ENCODE peak calls at places on chromosomes 3 and 15, in eight cellular contexts. N is IMR-90, A is HepG2, U is A549, R is GM12878, L is HCT116, S is K562, X is H1. V is an unnamed sample.

GRCh38 chr15:58684751-58685150 is 64.8 kb downstream of the ADAM10 start:
- DNase-seq in N (peak), A (no peak), U (no peak), R (no peak), L (no peak), S (no peak), X (no peak), V (no peak)

GRCh38 chr15:48389701-48390143 is 58.5 kb downstream of the DUT start:
- DNase-seq in N (peak), A (no peak), U (no peak), R (no peak), L (no peak), S (no peak), X (peak), V (no peak)

GRCh38 chr3:10758304-10759037 is 57.6 kb upstream of the SLC6A11 start:
- DNase-seq in N (peak), A (peak), U (peak), R (peak), L (peak), S (peak), X (peak), V (peak)

GRCh38 chr3:72322264-72322976 is 525.8 kb downstream of the SHQ1 start:
- DNase-seq in N (no peak), A (no peak), U (no peak), R (no peak), L (no peak), S (peak), X (no peak), V (no peak)

GRCh38 chr3:130905551-130905950 is 11.7 kb downstream of the ATP2C1 start:
- DNase-seq in N (peak), A (no peak), U (peak), R (no peak), L (no peak), S (no peak), X (no peak), V (no peak)

GRCh38 chr3:124545891-124546290 is 184.4 kb upstream of the UMPS start:
- DNase-seq in N (no peak), A (no peak), U (no peak), R (no peak), L (no peak), S (no peak), X (no peak), V (no peak)

GRCh38 chr3:195613468-195614069 is 29.8 kb upstream of the APOD start:
- DNase-seq in N (peak), A (no peak), U (no peak), R (no peak), L (no peak), S (no peak), X (no peak), V (no peak)

GRCh38 chr3:129777806-129778205 is 115.7 kb downstream of the TMCC1 start:
- DNase-seq in N (no peak), A (no peak), U (no peak), R (no peak), L (no peak), S (no peak), X (no peak), V (no peak)

GRCh38 chr3:129602730-129603560 is 3.5 kb downstream of the PLXND1 start:
- DNase-seq in N (peak), A (peak), U (peak), R (no peak), L (no peak), S (no peak), X (no peak), V (no peak)

GRCh38 chr15:31606261-31606669 is 279.6 kb downstream of the KLF13 start:
- DNase-seq in N (peak), A (no peak), U (peak), R (no peak), L (no peak), S (no peak), X (no peak), V (no peak)

GRCh38 chr3:125163739-125164601 is 48.6 kb downstream of the SLC12A8 start:
- DNase-seq in N (no peak), A (peak), U (peak), R (no peak), L (no peak), S (no peak), X (no peak), V (no peak)

GRCh38 chr15:53847745-53848144 is 88.3 kb upstream of the WDR72 start:
- DNase-seq in N (no peak), A (no peak), U (no peak), R (no peak), L (no peak), S (no peak), X (no peak), V (no peak)

GRCh38 chr3:13231781-13232515 is 158.7 kb upstream of the IQSEC1 start:
- DNase-seq in N (no peak), A (no peak), U (no peak), R (no peak), L (no peak), S (no peak), X (no peak), V (peak)

GRCh38 chr3:177201707-177202397 is 4.6 kb upstream of the TBL1XR1 start:
- DNase-seq in N (peak), A (no peak), U (no peak), R (peak), L (no peak), S (no peak), X (no peak), V (no peak)

GRCh38 chr3:38655708-38656300 is 6.3 kb upstream of the SCN5A start:
- DNase-seq in N (peak), A (peak), U (peak), R (no peak), L (peak), S (peak), X (no peak), V (peak)

GRCh38 chr3:86989611-86990010 is 1.3 kb downstream of the VGLL3 start:
- DNase-seq in N (peak), A (no peak), U (no peak), R (no peak), L (no peak), S (no peak), X (no peak), V (no peak)

DNA sequence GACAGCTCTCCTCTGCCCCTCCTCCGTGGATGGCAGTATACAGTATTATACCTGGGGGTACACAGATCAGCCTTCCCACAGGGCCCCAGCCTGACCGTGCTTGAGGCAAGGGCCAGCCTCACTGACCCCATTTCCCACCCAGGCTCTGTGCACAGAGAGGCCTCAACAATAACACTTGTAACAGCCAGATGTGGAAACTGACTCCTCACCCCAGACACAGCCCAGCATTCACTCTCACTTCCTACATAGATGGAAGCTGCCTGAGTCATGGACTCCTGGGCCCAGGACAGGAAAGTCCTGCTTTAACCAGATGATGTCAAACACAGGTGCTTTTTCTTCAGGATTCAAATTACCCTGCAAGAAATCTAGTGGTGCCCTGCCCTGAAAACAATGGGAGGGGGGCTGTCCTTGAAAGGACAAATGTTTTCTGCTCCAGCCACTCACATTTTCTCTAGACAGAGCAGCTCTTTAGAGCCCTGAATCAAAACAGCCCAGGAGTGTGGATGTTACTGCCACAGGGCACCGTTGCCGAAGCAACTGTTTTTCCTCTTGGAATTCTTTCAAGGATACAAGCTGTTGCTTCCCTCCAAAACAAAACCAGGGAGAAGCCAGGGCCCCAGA is 16.4 kb downstream of the CCDC12 start:
- DNase-seq in N (peak), A (no peak), U (no peak), R (no peak), L (no peak), S (no peak), X (no peak), V (peak)
- TF ChIP-seq RAD21 in N (no peak), A (no peak), U (no peak), R (no peak), L (no peak), S (no peak), X (no peak), V (no peak)

DNA sequence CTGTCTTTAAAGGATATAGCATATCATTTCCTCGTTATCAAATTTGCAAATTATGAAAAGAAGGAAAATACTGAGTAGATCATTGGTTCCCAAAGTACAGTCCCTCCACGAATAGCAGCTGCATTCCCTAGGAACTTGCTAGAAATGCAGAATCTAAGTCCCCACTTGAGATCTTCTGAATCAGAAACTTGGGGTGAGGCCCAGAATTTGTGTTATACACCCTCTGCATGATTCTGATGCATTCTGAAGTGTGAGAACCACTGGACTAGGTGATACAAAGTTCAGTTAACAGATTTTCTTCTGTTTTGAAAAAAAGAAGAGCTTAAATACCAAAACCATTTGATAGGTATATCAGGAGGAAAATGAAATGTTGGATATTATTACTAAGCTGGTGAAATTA is 77.1 kb downstream of the SLC25A26 start:
- DNase-seq in N (peak), A (no peak), U (no peak), R (no peak), L (no peak), S (no peak), X (no peak), V (no peak)
- TF ChIP-seq RAD21 in N (no peak), A (no peak), U (no peak), R (no peak), L (no peak), S (no peak), X (no peak), V (no peak)

DNA sequence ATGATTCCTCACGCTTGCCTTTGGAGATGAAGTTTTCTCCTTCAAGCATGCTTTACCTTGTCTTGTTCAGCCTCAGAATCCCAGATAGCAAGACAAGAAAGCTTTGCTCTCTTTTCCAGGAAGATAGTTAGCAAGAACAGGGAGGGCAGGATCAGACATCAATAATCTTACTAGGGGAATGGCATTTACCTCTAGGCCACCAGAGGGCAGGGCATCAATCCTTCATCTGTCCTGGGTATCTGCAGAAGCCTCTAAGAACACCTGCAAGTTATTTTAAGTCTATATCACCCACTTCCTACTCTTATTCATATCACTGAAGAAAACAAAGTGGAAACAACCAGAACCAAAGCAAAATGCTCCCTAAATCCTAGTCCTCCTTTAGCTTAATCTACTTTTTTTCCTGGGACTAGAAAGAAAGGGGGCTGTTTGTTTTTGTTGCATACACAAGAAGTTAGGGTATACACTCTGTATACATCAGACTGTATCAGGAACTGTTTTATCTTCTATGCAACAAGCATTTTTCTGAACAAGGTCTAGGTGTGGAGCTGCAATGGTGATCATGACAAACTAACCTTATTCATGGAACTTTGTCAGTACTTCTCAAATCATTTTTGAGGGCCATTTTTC is 862.5 kb downstream of the CADM2 start:
- DNase-seq in N (no peak), A (peak), U (peak), R (no peak), L (no peak), S (no peak), X (peak), V (peak)
- TF ChIP-seq RAD21 in N (no peak), A (no peak), U (peak), R (peak), L (no peak), S (no peak), X (peak), V (peak)

GRCh38 chr3:32510075-32510724 is 7.5 kb upstream of the CMTM6 start:
- DNase-seq in N (peak), A (peak), U (peak), R (no peak), L (peak), S (peak), X (peak), V (peak)
- TF ChIP-seq RAD21 in N (peak), A (peak), U (peak), R (peak), L (peak), S (peak), X (peak), V (peak)

GRCh38 chr3:2770451-2770850 is 339.7 kb downstream of the IL5RA start:
- DNase-seq in N (no peak), A (peak), U (no peak), R (no peak), L (no peak), S (no peak), X (no peak), V (no peak)

DNA sequence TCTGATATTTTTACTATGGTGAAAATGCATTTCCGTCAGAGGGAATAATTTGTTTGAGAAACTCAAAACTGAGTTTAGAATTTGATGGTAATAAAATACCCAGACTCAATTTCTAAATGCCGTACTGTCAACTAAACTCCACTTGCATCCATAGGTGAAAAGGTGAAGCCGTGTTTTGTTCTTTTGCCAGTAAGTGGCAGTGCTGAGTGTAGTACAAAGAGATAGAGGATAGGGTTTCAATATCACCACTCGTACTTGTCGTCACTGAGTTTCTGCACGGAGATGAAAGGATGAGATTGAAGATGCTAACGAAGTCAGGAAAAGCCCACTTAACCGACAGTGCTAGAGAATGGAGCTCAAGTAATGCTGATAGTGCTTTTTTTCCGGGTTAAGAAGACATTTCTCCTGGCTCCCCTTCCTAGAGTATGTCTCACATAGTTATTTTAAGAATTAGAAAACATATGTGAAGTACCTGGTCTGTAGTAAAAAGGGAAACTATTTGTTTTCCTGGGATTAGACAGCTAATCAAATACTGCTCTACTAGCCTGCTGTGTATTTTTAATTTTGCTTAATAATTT is 345.1 kb downstream of the IL5RA start:
- DNase-seq in N (no peak), A (peak), U (peak), R (no peak), L (no peak), S (no peak), X (no peak), V (peak)
- TF ChIP-seq RAD21 in N (no peak), A (no peak), U (no peak), R (peak), L (no peak), S (no peak), X (peak), V (peak)

GRCh38 chr15:83208357-83208661 is 686 bp upstream of the HDGFL3 start:
- DNase-seq in N (no peak), A (no peak), U (peak), R (no peak), L (no peak), S (no peak), X (no peak), V (no peak)
- TF ChIP-seq RAD21 in N (no peak), A (no peak), U (no peak), R (no peak), L (no peak), S (no peak), X (no peak), V (no peak)

DNA sequence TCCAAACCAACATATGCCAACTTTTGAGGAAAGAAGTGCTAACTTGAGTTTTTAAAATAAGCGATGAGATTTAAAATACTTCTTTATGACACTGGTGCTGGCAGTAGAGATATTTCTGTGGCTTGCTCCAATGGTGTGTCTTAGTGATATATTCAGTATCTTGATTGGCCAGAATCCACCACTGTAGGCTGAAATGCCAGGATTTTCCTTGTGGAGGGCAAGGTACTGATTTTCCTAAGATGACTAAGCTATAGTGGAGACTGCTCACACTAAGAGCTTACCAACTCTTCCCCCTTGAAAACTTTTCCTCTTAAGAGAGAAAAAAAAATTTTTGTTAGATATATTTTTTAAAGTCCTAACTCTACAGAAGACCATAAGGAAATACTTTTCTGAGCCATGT is 109.0 kb downstream of the PPP2R3A start:
- DNase-seq in N (peak), A (no peak), U (peak), R (no peak), L (no peak), S (no peak), X (no peak), V (no peak)
- TF ChIP-seq RAD21 in N (no peak), A (no peak), U (no peak), R (no peak), L (no peak), S (no peak), X (no peak), V (no peak)

GRCh38 chr15:64985382-64986033 is 4.2 kb downstream of the SPG21 start:
- DNase-seq in N (peak), A (peak), U (peak), R (no peak), L (no peak), S (no peak), X (peak), V (no peak)
- TF ChIP-seq RAD21 in N (no peak), A (no peak), U (no peak), R (no peak), L (no peak), S (no peak), X (no peak), V (no peak)

V was measured in SK-N-SH.